ENCODE peak calls at places on chromosomes 16 and 17, in five cellular contexts. Q is transverse colon, T is esophagus squamous epithelium, I is lung, C is GM23248. G is an unnamed sample.

GRCh38 chr16:28279006-28279405 is 13.3 kb upstream of the SBK1 start:
- DNase-seq in C (no peak), T (no peak), Q (no peak), I (no peak), G (no peak)

GRCh38 chr16:85928411-85928820 is 29.5 kb downstream of the IRF8 start:
- DNase-seq in C (peak), I (no peak), Q (peak), T (no peak), G (no peak)

GRCh38 chr16:75111514-75112280 is 4.9 kb downstream of the LDHD start:
- DNase-seq in C (no peak), I (no peak), T (no peak), Q (no peak), G (no peak)

GRCh38 chr16:87212026-87212425 is 105.2 kb downstream of the C16orf95 start:
- DNase-seq in I (no peak), T (no peak), C (peak), Q (no peak), G (no peak)

GRCh38 chr16:89035698-89036570 is 57.7 kb upstream of the ACSF3 start:
- DNase-seq in T (no peak), Q (no peak), C (no peak), I (no peak), G (no peak)

GRCh38 chr17:6075050-6075449 is 4.9 kb downstream of the WSCD1 start:
- DNase-seq in I (no peak), C (no peak), T (no peak), Q (no peak), G (no peak)

GRCh38 chr16:1295465-1295864 is 14.0 kb upstream of the UBE2I start:
- DNase-seq in Q (no peak), I (no peak), T (no peak), C (no peak), G (no peak)

GRCh38 chr16:14629612-14629918 is 495 bp downstream of the PARN start:
- DNase-seq in C (peak), I (no peak), T (no peak), Q (no peak), G (no peak)

GRCh38 chr17:60108712-60109111 is 30.0 kb upstream of the HEATR6 start:
- DNase-seq in Q (no peak), C (no peak), T (no peak), I (no peak), G (no peak)

GRCh38 chr17:19313066-19313745 is 49.3 kb downstream of the B9D1 start:
- DNase-seq in C (no peak), T (no peak), I (no peak), Q (no peak), G (no peak)

GRCh38 chr16:12903325-12904040 is 2.1 kb downstream of the SHISA9 start:
- DNase-seq in T (no peak), C (no peak), Q (no peak), I (no peak), G (no peak)

GRCh38 chr17:40910441-40910841 is 25.4 kb upstream of the KRT20 start:
- DNase-seq in C (peak), T (no peak), Q (no peak), I (no peak), G (no peak)

GRCh38 chr17:47843391-47843730 is 2.3 kb upstream of the SCRN2 start:
- DNase-seq in T (no peak), Q (no peak), C (no peak), I (no peak), G (no peak)

GRCh38 chr17:614637-615546 is 99.7 kb downstream of the VPS53 start:
- DNase-seq in Q (no peak), C (peak), T (no peak), I (no peak), G (peak)

GRCh38 chr16:21638573-21638975 is 13.8 kb downstream of the IGSF6 start:
- DNase-seq in T (no peak), I (no peak), Q (no peak), C (peak), G (peak)

GRCh38 chr16:77574867-77575619 is 140.2 kb upstream of the ADAMTS18 start:
- DNase-seq in C (peak), I (peak), Q (peak), T (no peak), G (no peak)

GRCh38 chr17:41413353-41413752 is 11.0 kb downstream of the KRT37 start:
- DNase-seq in Q (no peak), C (no peak), I (peak), T (no peak), G (no peak)

GRCh38 chr17:81170727-81171494 is 4.9 kb upstream of the AATK start:
- DNase-seq in I (no peak), T (no peak), C (no peak), Q (no peak), G (no peak)

GRCh38 chr17:28570716-28571254 is 539 bp downstream of the PIGS start:
- DNase-seq in Q (peak), T (no peak), I (no peak), C (peak), G (no peak)

GRCh38 chr17:41492771-41493170 is 3.1 kb upstream of the KRT36 start:
- DNase-seq in T (no peak), Q (peak), C (no peak), I (no peak), G (no peak)

GRCh38 chr17:11182430-11182829 is 58.6 kb upstream of the SHISA6 start:
- DNase-seq in I (no peak), Q (no peak), T (no peak), C (no peak), G (no peak)

GRCh38 chr17:28842282-28843012 is at the start of gene FAM222B:
- DNase-seq in Q (peak), I (peak), C (peak), T (no peak), G (no peak)

GRCh38 chr17:78675316-78675616 is 98.1 kb upstream of the DNAH17 start:
- DNase-seq in I (no peak), T (no peak), C (no peak), Q (no peak), G (no peak)

GRCh38 chr17:76542566-76542971 is 2.7 kb downstream of the PRCD start:
- DNase-seq in Q (no peak), T (no peak), I (no peak), C (no peak), G (no peak)

GRCh38 chr16:47687694-47688093 is 226.6 kb downstream of the PHKB start:
- DNase-seq in C (no peak), T (no peak), Q (no peak), I (no peak), G (no peak)

GRCh38 chr16:87602005-87602790 is at the start of gene JPH3:
- DNase-seq in I (no peak), C (no peak), T (no peak), Q (no peak), G (no peak)

GRCh38 chr16:16100631-16101030 is 122.7 kb downstream of the ABCC6 start:
- DNase-seq in Q (no peak), T (no peak), I (no peak), C (no peak), G (no peak)

GRCh38 chr17:82114872-82115271 is 16.8 kb upstream of the FASN start:
- DNase-seq in C (no peak), T (no peak), Q (no peak), I (no peak), G (no peak)

GRCh38 chr16:57666353-57667068 is 1.6 kb upstream of the ADGRG3 start:
- DNase-seq in Q (no peak), C (no peak), I (no peak), T (no peak), G (no peak)

GRCh38 chr16:83733301-83733700 is 74.5 kb upstream of the HSBP1 start:
- DNase-seq in I (no peak), C (no peak), T (no peak), Q (no peak), G (no peak)

GRCh38 chr16:46857261-46857962 is 26.4 kb upstream of the C16orf87 start:
- DNase-seq in T (no peak), Q (no peak), I (no peak), C (peak), G (no peak)

GRCh38 chr16:2969545-2970521 is 685 bp downstream of the PAQR4 start:
- DNase-seq in I (peak), T (no peak), C (peak), Q (peak), G (no peak)

GRCh38 chr16:3358884-3359283 is 3.2 kb downstream of the OR2C1 start:
- DNase-seq in I (no peak), T (no peak), C (no peak), Q (no peak), G (no peak)

GRCh38 chr17:17445925-17446665 is 30.7 kb upstream of the MED9 start:
- DNase-seq in C (peak), T (no peak), Q (peak), I (peak), G (peak)

GRCh38 chr16:18827890-18828289 is 26.5 kb upstream of the ARL6IP1 start:
- DNase-seq in Q (no peak), C (no peak), I (no peak), T (no peak), G (no peak)

GRCh38 chr17:4716081-4716480 is 5.6 kb downstream of the ARRB2 start:
- DNase-seq in Q (no peak), T (no peak), C (no peak), I (no peak), G (no peak)

GRCh38 chr17:4719684-4720221 is 9.3 kb downstream of the ARRB2 start:
- DNase-seq in Q (no peak), T (no peak), C (no peak), I (no peak), G (no peak)

GRCh38 chr17:4718276-4718675 is 7.8 kb downstream of the ARRB2 start:
- DNase-seq in I (no peak), C (no peak), T (no peak), Q (no peak), G (no peak)

GRCh38 chr17:4719146-4719545 is 8.7 kb downstream of the ARRB2 start:
- DNase-seq in Q (no peak), C (no peak), T (no peak), I (no peak), G (no peak)

GRCh38 chr17:4717791-4718190 is 7.4 kb downstream of the ARRB2 start:
- DNase-seq in C (no peak), Q (no peak), T (no peak), I (no peak), G (no peak)
- H3K27ac ChIP-seq in C (no peak), Q (no peak), T (no peak), I (no peak), G (no peak)

GRCh38 chr17:32020943-32021617 is 13.9 kb downstream of the LRRC37B start:
- DNase-seq in Q (no peak), I (no peak), C (no peak), T (no peak), G (no peak)
- H3K27ac ChIP-seq in Q (no peak), I (no peak), C (no peak), T (no peak), G (no peak)

GRCh38 chr16:81618187-81618586 is 160.9 kb upstream of the PLCG2 start:
- DNase-seq in I (no peak), T (no peak), C (no peak), Q (no peak), G (no peak)
- H3K27ac ChIP-seq in I (peak), T (peak), C (no peak), Q (no peak), G (no peak)

GRCh38 chr17:49630113-49630900 is 47.6 kb downstream of the SPOP start:
- DNase-seq in T (no peak), I (no peak), Q (no peak), C (no peak), G (no peak)
- H3K27ac ChIP-seq in T (no peak), I (no peak), Q (peak), C (no peak), G (no peak)

DNA sequence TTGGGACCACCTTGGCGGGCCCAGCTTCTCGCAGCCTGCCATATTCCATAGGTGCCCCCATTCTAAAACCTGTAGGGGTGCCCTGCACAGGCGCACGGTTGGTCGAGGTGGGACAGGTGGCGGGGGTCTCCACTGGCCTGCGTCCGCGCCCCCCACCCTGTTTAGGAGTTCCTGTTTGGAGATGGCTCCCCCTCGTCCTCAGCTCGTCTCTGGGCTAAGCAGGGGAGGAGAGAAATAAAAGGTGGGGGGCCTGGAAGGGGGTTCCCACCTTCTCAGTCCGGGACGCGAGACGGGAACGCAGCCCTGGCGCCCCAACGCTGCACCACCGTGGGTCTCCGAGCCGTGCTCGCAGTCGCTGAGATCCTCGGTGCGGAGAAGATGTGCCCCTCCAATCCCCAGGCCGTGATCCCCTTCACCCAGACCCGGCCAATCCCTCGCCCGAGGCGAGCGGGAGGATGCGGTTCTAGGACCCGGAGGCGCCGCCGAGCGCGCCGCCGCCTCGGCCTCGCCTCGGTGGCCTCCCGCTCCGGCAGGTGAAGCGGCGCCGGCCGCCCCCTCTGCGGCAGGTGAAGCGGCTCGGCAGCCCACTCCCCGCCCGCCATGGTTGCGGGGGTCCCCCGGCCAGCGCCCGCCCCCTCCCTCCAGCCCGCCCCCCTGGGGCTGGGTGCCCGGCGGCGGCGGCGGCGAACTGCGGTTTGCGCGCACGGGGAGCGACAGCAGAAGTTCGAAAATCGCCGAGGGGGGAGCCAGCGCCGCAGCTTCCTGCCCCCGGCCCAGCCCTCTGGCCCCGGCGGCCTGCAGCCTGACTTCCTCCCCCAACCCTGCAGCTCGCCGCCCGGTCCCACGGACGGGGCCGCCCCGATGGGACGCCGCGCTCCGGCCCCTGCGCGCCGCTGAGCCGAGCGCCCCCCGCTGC is at the start of gene FMNL1:
- DNase-seq in T (no peak), Q (peak), C (peak), I (peak), G (no peak)
- H3K27ac ChIP-seq in T (peak), Q (peak), C (no peak), I (peak), G (no peak)

G was measured in keratinocyte.